ENCODE peak calls at places on chromosomes 5 and 9, in ten cellular contexts. L, E, Y, A, H, I, S, K, B and X are unnamed samples.

GRCh38 chr5:172896465-172896864 is 62.4 kb downstream of the ERGIC1 start:
- DNase-seq in L (no peak), E (no peak), Y (no peak), A (no peak), H (no peak), I (no peak), S (no peak), K (no peak), B (no peak), X (no peak)

GRCh38 chr5:55363861-55364260 is 56.1 kb downstream of the MTREX start:
- DNase-seq in L (no peak), E (no peak), Y (no peak), A (no peak), H (no peak), I (no peak), S (no peak), K (peak), B (no peak), X (no peak)

GRCh38 chr9:306907-307306 is 92.2 kb downstream of the DOCK8 start:
- DNase-seq in L (no peak), E (no peak), Y (no peak), A (no peak), H (no peak), I (peak), S (no peak), K (no peak), B (no peak), X (no peak)

GRCh38 chr5:111863801-111864200 is 106.8 kb upstream of the NREP start:
- DNase-seq in L (no peak), E (no peak), Y (no peak), A (no peak), H (no peak), I (no peak), S (no peak), K (peak), B (peak), X (no peak)

GRCh38 chr9:15915711-15916110 is 362.9 kb downstream of the CCDC171 start:
- DNase-seq in L (no peak), E (no peak), Y (no peak), A (no peak), H (no peak), I (no peak), S (no peak), K (no peak), B (no peak), X (no peak)

GRCh38 chr5:30069441-30070263 is 1123.8 kb upstream of the CDH6 start:
- DNase-seq in L (no peak), E (no peak), Y (no peak), A (peak), H (no peak), I (no peak), S (peak), K (no peak), B (no peak), X (no peak)

GRCh38 chr9:117034862-117035261 is 347.8 kb downstream of the TRIM32 start:
- DNase-seq in L (no peak), E (no peak), Y (no peak), A (no peak), H (no peak), I (no peak), S (no peak), K (peak), B (peak), X (no peak)

GRCh38 chr9:120913673-120914266 is 12.8 kb downstream of the TRAF1 start:
- DNase-seq in L (no peak), E (no peak), Y (no peak), A (no peak), H (no peak), I (no peak), S (no peak), K (no peak), B (no peak), X (no peak)

GRCh38 chr5:137751869-137752491 is 2.2 kb downstream of the HNRNPA0 start:
- DNase-seq in L (no peak), E (no peak), Y (peak), A (no peak), H (peak), I (no peak), S (no peak), K (peak), B (peak), X (peak)

GRCh38 chr5:88761939-88762338 is 121.0 kb downstream of the MEF2C start:
- DNase-seq in L (no peak), E (no peak), Y (no peak), A (no peak), H (no peak), I (no peak), S (no peak), K (no peak), B (no peak), X (no peak)

GRCh38 chr5:131514316-131515275 is 120.4 kb downstream of the RAPGEF6 start:
- DNase-seq in L (peak), E (no peak), Y (no peak), A (no peak), H (peak), I (no peak), S (no peak), K (peak), B (no peak), X (no peak)